ENCODE peak calls at places on chromosomes 7 and 10, in six cellular contexts. C is breast epithelium; F is SJSA1; P is esophagus muscularis mucosa; M is naive thymus-derived CD4-positive, alpha-beta T cell; H is DND-41. R is an unnamed sample. For H3K4me1, the result is how much of the 10 kb centered on the place peaks cover.

GRCh38 chr10:120503695-120504094 is 46.7 kb downstream of the PLPP4 start:
- DNase-seq in C (no peak), H (no peak), F (peak), P (no peak), M (no peak), R (no peak)

GRCh38 chr10:70462349-70462984 is 16.1 kb upstream of the PALD1 start:
- DNase-seq in M (no peak), F (no peak), P (no peak), H (no peak), C (peak), R (no peak)

GRCh38 chr7:24336461-24336860 is 52.5 kb downstream of the NPY start:
- DNase-seq in P (no peak), M (no peak), H (no peak), C (no peak), F (no peak), R (no peak)

GRCh38 chr10:34178196-34178595 is 636.9 kb downstream of the PARD3 start:
- DNase-seq in F (no peak), C (no peak), M (no peak), H (no peak), P (no peak), R (no peak)

GRCh38 chr10:77605466-77605865 is 32.1 kb downstream of the KCNMA1 start:
- DNase-seq in M (no peak), C (no peak), F (peak), H (no peak), P (no peak), R (no peak)

GRCh38 chr10:9004736-9005135 is 950.2 kb downstream of the GATA3 start:
- DNase-seq in F (no peak), C (no peak), H (no peak), P (no peak), M (no peak), R (no peak)

GRCh38 chr10:18060217-18060616 is 80.0 kb upstream of the CACNB2 start:
- DNase-seq in H (no peak), M (no peak), C (no peak), P (no peak), F (no peak), R (no peak)

GRCh38 chr10:73113543-73113942 is 3.3 kb downstream of the NUDT13 start:
- DNase-seq in C (no peak), H (no peak), P (no peak), F (no peak), M (no peak), R (no peak)

GRCh38 chr10:129626309-129626708 is 159.3 kb downstream of the MGMT start:
- DNase-seq in H (no peak), F (no peak), M (no peak), C (no peak), P (no peak), R (no peak)

GRCh38 chr7:98872328-98872924 is 2.6 kb upstream of the TMEM130 start:
- DNase-seq in C (no peak), M (peak), H (peak), F (peak), P (no peak), R (no peak)

GRCh38 chr10:70753841-70754621 is 31.1 kb downstream of the TBATA start:
- DNase-seq in H (no peak), C (no peak), P (no peak), F (no peak), M (no peak), R (no peak)

GRCh38 chr10:61618388-61618961 is 44.3 kb upstream of the CABCOCO1 start:
- DNase-seq in M (no peak), C (no peak), H (no peak), F (no peak), P (no peak), R (no peak)

GRCh38 chr7:84154991-84155781 is 39.4 kb downstream of the SEMA3A start:
- DNase-seq in P (no peak), F (no peak), M (no peak), H (no peak), C (no peak), R (no peak)

GRCh38 chr7:28867181-28867580 is 90.9 kb downstream of the TRIL start:
- DNase-seq in M (no peak), H (no peak), C (no peak), P (no peak), F (no peak), R (no peak)

GRCh38 chr10:90779573-90779972 is 78.3 kb downstream of the HTR7 start:
- DNase-seq in M (no peak), F (peak), H (no peak), P (no peak), C (no peak), R (no peak)

GRCh38 chr10:36129051-36129450 is 487.0 kb upstream of the FZD8 start:
- DNase-seq in P (no peak), F (no peak), M (no peak), H (no peak), C (no peak), R (no peak)

GRCh38 chr7:4172883-4173282 is 509.2 kb upstream of the FOXK1 start:
- DNase-seq in M (no peak), F (no peak), C (no peak), P (no peak), H (no peak), R (no peak)

GRCh38 chr7:30238721-30239441 is 45.5 kb upstream of the ZNRF2 start:
- DNase-seq in P (peak), H (no peak), C (peak), F (peak), M (no peak), R (no peak)

GRCh38 chr7:26151096-26151495 is 902 bp upstream of the NFE2L3 start:
- DNase-seq in F (no peak), P (no peak), H (no peak), M (no peak), C (no peak), R (no peak)

GRCh38 chr7:74604326-74605020 is 53.0 kb upstream of the GTF2I start:
- DNase-seq in H (no peak), P (no peak), M (no peak), F (no peak), C (peak), R (no peak)

GRCh38 chr10:103472005-103472404 is 7.0 kb downstream of the CALHM3 start:
- DNase-seq in M (no peak), F (no peak), C (no peak), H (no peak), P (no peak), R (no peak)

GRCh38 chr10:101123085-101123814 is 7.8 kb upstream of the TLX1 start:
- DNase-seq in P (no peak), F (no peak), C (no peak), H (no peak), M (no peak), R (no peak)

GRCh38 chr10:132107947-132108877 is 42.5 kb downstream of the JAKMIP3 start:
- DNase-seq in M (no peak), P (no peak), F (no peak), H (peak), C (no peak), R (no peak)

GRCh38 chr10:13613519-13613918 is 26.8 kb downstream of the PRPF18 start:
- DNase-seq in P (no peak), C (no peak), M (no peak), H (no peak), F (peak), R (no peak)

GRCh38 chr10:80699602-80700039 is 161.9 kb downstream of the SH2D4B start:
- DNase-seq in F (peak), M (peak), H (peak), P (no peak), C (peak), R (peak)

GRCh38 chr7:134690614-134691504 is 44.2 kb downstream of the BPGM start:
- DNase-seq in H (no peak), C (peak), M (no peak), P (peak), F (peak), R (no peak)

GRCh38 chr7:133782470-133782869 is 344.7 kb upstream of the LRGUK start:
- DNase-seq in H (no peak), F (no peak), P (no peak), C (no peak), M (no peak), R (no peak)

GRCh38 chr10:95431900-95432342 is 129.2 kb downstream of the SORBS1 start:
- DNase-seq in H (no peak), F (no peak), M (no peak), C (no peak), P (no peak), R (no peak)

GRCh38 chr7:1234049-1234691 is 1.5 kb downstream of the UNCX start:
- DNase-seq in F (no peak), C (no peak), P (no peak), M (no peak), H (no peak), R (no peak)

GRCh38 chr10:68178592-68178991 is 53.3 kb downstream of the ATOH7 start:
- DNase-seq in C (no peak), M (no peak), F (no peak), P (no peak), H (no peak), R (no peak)

GRCh38 chr10:8616166-8616565 is 561.7 kb downstream of the GATA3 start:
- DNase-seq in P (no peak), H (no peak), C (no peak), F (no peak), M (no peak), R (no peak)

GRCh38 chr7:8590791-8591190 is 157.4 kb downstream of the NXPH1 start:
- DNase-seq in M (no peak), H (no peak), P (no peak), F (no peak), C (no peak), R (no peak)

GRCh38 chr7:104814671-104815400 is 199.2 kb upstream of the KMT2E start:
- DNase-seq in P (no peak), H (no peak), C (no peak), M (no peak), F (no peak), R (no peak)

GRCh38 chr10:104240078-104240477 is 7.9 kb upstream of the CFAP43 start:
- DNase-seq in F (no peak), P (no peak), H (no peak), C (no peak), M (no peak), R (no peak)

GRCh38 chr10:71973777-71974488 is 9.7 kb downstream of the CHST3 start:
- DNase-seq in F (no peak), H (no peak), M (no peak), P (no peak), C (no peak), R (no peak)

GRCh38 chr10:51092402-51092801 is 18.1 kb downstream of the PRKG1 start:
- DNase-seq in H (no peak), M (no peak), P (no peak), F (no peak), C (no peak), R (no peak)

GRCh38 chr7:123944395-123944794 is 19.4 kb downstream of the SPAM1 start:
- DNase-seq in H (no peak), C (no peak), M (no peak), F (no peak), P (no peak), R (no peak)
- H3K4me3 ChIP-seq in H (no peak), C (no peak), M (no peak), F (no peak), P (no peak), R (no peak)

DNA sequence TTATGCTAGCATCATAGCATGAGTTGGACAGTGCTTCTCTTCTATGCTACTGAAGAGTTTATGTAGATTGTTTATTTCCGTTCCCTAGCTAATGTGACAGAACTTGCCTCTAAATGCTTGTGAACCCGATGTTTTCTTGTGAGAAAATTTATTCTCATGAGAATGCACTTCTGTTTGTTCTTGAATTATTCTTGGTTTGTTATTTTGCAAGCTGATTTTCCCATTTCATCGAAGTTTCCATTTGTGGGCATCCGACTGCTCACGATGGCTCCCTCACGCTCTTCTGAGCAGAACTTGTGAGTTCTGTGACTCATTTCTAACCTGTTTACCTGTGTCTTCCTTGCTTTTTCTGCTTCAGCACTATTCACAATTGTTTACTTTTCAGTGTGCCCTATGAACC is 59.9 kb downstream of the WDFY4 start:
- DNase-seq in F (no peak), H (no peak), M (no peak), C (no peak), P (peak), R (no peak)
- H3K27ac ChIP-seq in F (no peak), H (no peak), M (no peak), C (no peak), P (no peak), R (no peak)

GRCh38 chr10:79053481-79054202 is 15.1 kb upstream of the ZMIZ1 start:
- DNase-seq in P (no peak), F (no peak), C (no peak), H (no peak), M (no peak), R (no peak)

GRCh38 chr10:79054203-79055099 is 14.3 kb upstream of the ZMIZ1 start:
- DNase-seq in P (no peak), F (no peak), H (no peak), C (no peak), M (no peak), R (no peak)

GRCh38 chr10:79055892-79056291 is 12.9 kb upstream of the ZMIZ1 start:
- DNase-seq in M (no peak), C (no peak), H (no peak), F (no peak), P (no peak), R (no peak)

GRCh38 chr10:79056361-79056735 is 12.4 kb upstream of the ZMIZ1 start:
- DNase-seq in C (no peak), M (no peak), F (no peak), P (no peak), H (no peak), R (no peak)

DNA sequence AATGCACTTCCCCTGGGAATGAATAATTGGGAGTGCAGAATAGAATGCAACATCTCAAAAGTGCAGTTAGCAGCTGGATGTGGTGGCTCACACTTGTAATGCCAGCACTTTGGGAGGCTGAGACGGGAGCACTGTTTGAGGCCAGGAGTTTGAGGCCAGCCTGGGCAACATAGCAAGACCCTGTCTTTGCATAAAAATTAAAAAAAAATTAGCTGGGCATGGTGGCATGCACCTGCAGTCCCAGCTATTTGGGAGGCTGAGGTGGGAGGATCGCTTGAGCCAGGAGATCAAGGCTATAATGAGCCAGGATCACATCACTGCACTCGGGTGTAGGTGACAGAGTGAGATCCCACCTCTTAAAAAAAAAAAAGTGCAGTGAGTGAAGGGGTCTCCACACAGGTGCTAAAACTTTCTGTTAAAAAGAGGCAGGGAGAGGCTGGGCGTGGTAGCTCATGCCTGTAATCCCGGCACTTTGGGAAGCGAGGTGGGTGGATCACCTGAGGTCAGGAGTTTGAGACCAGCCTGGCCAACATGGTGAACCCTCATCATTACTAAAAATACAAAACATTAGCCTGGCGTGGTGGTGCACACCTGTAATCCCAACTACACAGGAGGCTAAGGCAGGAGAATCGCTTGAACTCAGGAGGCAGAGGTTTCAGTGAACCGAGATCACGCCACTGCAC is 13.5 kb upstream of the ZMIZ1 start:
- DNase-seq in F (no peak), C (no peak), P (no peak), M (no peak), H (no peak), R (no peak)
- H3K4me1 ChIP-seq in F (under half), C (under half), P (under half), M (under half), H (under half), R (under half)

DNA sequence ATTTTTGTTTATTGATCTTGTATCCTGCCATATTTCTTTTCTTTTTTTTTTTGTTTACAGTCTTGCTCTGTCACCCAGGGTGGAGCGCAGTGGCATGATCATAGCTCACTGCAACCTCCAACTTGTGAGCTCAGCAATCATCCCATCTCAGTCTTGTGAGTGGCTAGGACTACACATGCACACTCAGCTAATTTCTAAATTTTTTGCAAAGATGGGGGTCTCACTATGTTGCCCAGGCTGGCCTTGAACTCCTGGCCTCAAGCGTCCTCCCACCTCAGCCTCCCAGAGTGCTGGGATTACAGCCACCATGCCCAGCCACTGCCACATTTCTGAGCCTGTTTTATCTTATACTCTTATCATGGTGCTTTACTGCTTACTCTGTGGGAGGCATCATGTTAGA is 46.0 kb upstream of the MKLN1 start:
- DNase-seq in M (no peak), H (no peak), P (no peak), C (no peak), F (no peak), R (no peak)
- H3K4me3 ChIP-seq in M (no peak), H (no peak), P (no peak), C (no peak), F (no peak), R (no peak)

DNA sequence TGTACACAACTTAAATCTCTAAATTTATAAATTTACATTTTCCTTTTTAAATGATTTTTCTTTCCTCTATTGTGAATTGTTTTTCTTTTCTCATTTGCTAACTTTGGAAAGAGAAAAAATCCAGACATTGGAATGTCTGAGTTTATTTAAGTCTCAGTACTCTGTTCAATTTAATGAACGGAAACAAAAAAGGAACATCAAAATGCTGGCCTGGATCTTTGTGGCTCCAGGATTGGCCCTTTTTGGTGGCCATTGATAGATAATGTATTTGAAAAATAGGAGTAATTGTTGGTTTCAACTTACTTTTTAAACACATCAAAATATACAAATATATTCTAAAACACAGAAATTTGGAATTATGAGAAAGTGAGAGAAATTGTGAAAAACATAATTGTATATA is 336.0 kb downstream of the SUGCT start:
- DNase-seq in P (no peak), M (no peak), H (no peak), C (no peak), F (no peak), R (no peak)
- H3K27ac ChIP-seq in P (no peak), M (no peak), H (no peak), C (no peak), F (peak), R (no peak)

R was measured in effector memory CD4-positive, alpha-beta T cell.